ENCODE peak calls at places on chromosomes 1 and 21, in seven cellular contexts. E is ureter, W is G401, I is HTR-8/SVneo, M is NCI-H748 treated with DMSO at 0.1 percent for 48 hours, Z is epithelial cell of esophagus, P is germinal center. C is an unnamed sample.

GRCh38 chr1:32925360-32926142 is 24.4 kb upstream of the TMEM54 start:
- DNase-seq in E (no peak), W (no peak), I (no peak), M (no peak), Z (peak; percentile 48), P (no peak), C (no peak)

GRCh38 chr1:66705100-66705499 is 47.2 kb upstream of the DYNLT5 start:
- DNase-seq in E (no peak), W (peak; percentile 8), I (no peak), M (no peak), Z (peak; percentile 40), P (no peak), C (no peak)

GRCh38 chr1:154714638-154715037 is 106.7 kb upstream of the ADAR start:
- DNase-seq in E (no peak), W (peak; percentile 13), I (peak; percentile 25), M (no peak), Z (peak; percentile 41), P (no peak), C (peak; percentile 35)

GRCh38 chr1:10265936-10266335 is 55.6 kb downstream of the KIF1B start:
- DNase-seq in E (no peak), W (no peak), I (no peak), M (no peak), Z (peak; percentile 61), P (no peak), C (no peak)

GRCh38 chr1:81179239-81179638 is 621.5 kb upstream of the ADGRL2 start:
- DNase-seq in E (no peak), W (no peak), I (peak; percentile 3), M (no peak), Z (peak; percentile 96), P (no peak), C (peak; percentile 80)

GRCh38 chr1:12485231-12486172 is 132.5 kb downstream of the DHRS3 start:
- DNase-seq in E (no peak), W (no peak), I (no peak), M (no peak), Z (no peak), P (no peak), C (no peak)

GRCh38 chr1:160830321-160831153 is 32.1 kb downstream of the CD244 start:
- DNase-seq in E (peak; percentile 65), W (peak; percentile 15), I (peak; percentile 23), M (no peak), Z (peak; percentile 74), P (peak; percentile 47), C (peak; percentile 69)

GRCh38 chr1:178451529-178451928 is 45.2 kb downstream of the CLEC20A start:
- DNase-seq in E (no peak), W (no peak), I (peak; percentile 21), M (no peak), Z (no peak), P (no peak), C (peak; percentile 35)

GRCh38 chr1:206579747-206580437 is 32.4 kb downstream of the EIF2D start:
- DNase-seq in E (peak; percentile 64), W (no peak), I (no peak), M (no peak), Z (no peak), P (peak; percentile 69), C (no peak)

GRCh38 chr1:213968391-213968790 is 19.4 kb upstream of the PROX1 start:
- DNase-seq in E (no peak), W (no peak), I (no peak), M (no peak), Z (no peak), P (no peak), C (no peak)

GRCh38 chr1:202199141-202199889 is 5.7 kb downstream of the LGR6 start:
- DNase-seq in E (peak; percentile 61), W (no peak), I (no peak), M (no peak), Z (no peak), P (no peak), C (no peak)

GRCh38 chr1:9730096-9730901 is 78.8 kb downstream of the PIK3CD start:
- DNase-seq in E (no peak), W (no peak), I (no peak), M (no peak), Z (no peak), P (no peak), C (no peak)

GRCh38 chr1:184002071-184002470 is 35.5 kb downstream of the COLGALT2 start:
- DNase-seq in E (no peak), W (peak; percentile 99), I (peak; percentile 54), M (no peak), Z (peak; percentile 77), P (no peak), C (peak; percentile 72)

GRCh38 chr21:28671549-28672195 is 321.0 kb downstream of the LTN1 start:
- DNase-seq in E (no peak), W (no peak), I (no peak), M (no peak), Z (no peak), P (no peak), C (no peak)

GRCh38 chr1:7150951-7151350 is 365.7 kb downstream of the CAMTA1 start:
- DNase-seq in E (no peak), W (no peak), I (no peak), M (no peak), Z (no peak), P (no peak), C (no peak)

GRCh38 chr1:229769006-229769405 is 143.0 kb downstream of the URB2 start:
- DNase-seq in E (no peak), W (no peak), I (no peak), M (no peak), Z (no peak), P (no peak), C (no peak)

GRCh38 chr21:38244885-38245869 is 11.6 kb upstream of the KCNJ15 start:
- DNase-seq in E (no peak), W (no peak), I (peak; percentile 43), M (no peak), Z (peak; percentile 88), P (no peak), C (peak; percentile 55)

GRCh38 chr1:200311256-200311655 is 98.6 kb downstream of the ZNF281 start:
- DNase-seq in E (no peak), W (no peak), I (no peak), M (no peak), Z (peak; percentile 21), P (no peak), C (no peak)

GRCh38 chr1:116076831-116077230 is 34.4 kb upstream of the MAB21L3 start:
- DNase-seq in E (no peak), W (no peak), I (no peak), M (no peak), Z (peak; percentile 47), P (no peak), C (no peak)

C was measured in ACHN.